ENCODE peak calls at places on chromosome 4, in eight cellular contexts. K, S, P, D, T, Z, C and Y are unnamed samples.

GRCh38 chr4:83074086-83074704 is 39.2 kb downstream of the COPS4 start:
- DNase-seq in T (no peak), K (peak; percentile 82), S (peak; percentile 86), Z (no peak), C (peak; percentile 72), D (peak; percentile 85), P (peak; percentile 93), Y (no peak)

GRCh38 chr4:41318839-41319530 is 62.3 kb downstream of the UCHL1 start:
- DNase-seq in C (no peak), T (no peak), D (peak; percentile 2), S (no peak), P (no peak), Z (no peak), K (no peak), Y (no peak)

GRCh38 chr4:106529348-106530033 is 160.9 kb upstream of the GIMD1 start:
- DNase-seq in C (peak; percentile 30), P (no peak), T (no peak), K (peak; percentile 45), Z (no peak), D (no peak), S (no peak), Y (no peak)

GRCh38 chr4:161767116-161767515 is 396.7 kb downstream of the FSTL5 start:
- DNase-seq in C (no peak), S (no peak), D (no peak), Z (no peak), K (peak; percentile 92), T (no peak), P (no peak), Y (no peak)

GRCh38 chr4:150960818-150961217 is 54.3 kb downstream of the LRBA start:
- DNase-seq in S (peak; percentile 5), C (peak; percentile 64), Z (no peak), P (peak; percentile 71), K (no peak), T (no peak), D (no peak), Y (no peak)

GRCh38 chr4:100898844-100899243 is 381.0 kb upstream of the EMCN start:
- DNase-seq in D (peak; percentile 6), S (no peak), Z (no peak), C (no peak), P (no peak), T (no peak), K (no peak), Y (no peak)

GRCh38 chr4:174107749-174108354 is 175.6 kb downstream of the FBXO8 start:
- DNase-seq in D (no peak), P (no peak), Z (no peak), S (no peak), C (peak; percentile 20), T (no peak), K (no peak), Y (no peak)

GRCh38 chr4:119865389-119865788 is 201.3 kb downstream of the MAD2L1 start:
- DNase-seq in K (no peak), C (no peak), P (no peak), S (no peak), D (no peak), T (no peak), Z (no peak), Y (no peak)

GRCh38 chr4:11426003-11426402 is 2.7 kb downstream of the HS3ST1 start:
- DNase-seq in C (no peak), P (no peak), D (no peak), K (no peak), T (no peak), S (no peak), Z (no peak), Y (no peak)

GRCh38 chr4:184370711-184371389 is 103.5 kb downstream of the IRF2 start:
- DNase-seq in S (no peak), Z (no peak), K (peak; percentile 50), C (peak; percentile 96), T (no peak), P (no peak), D (no peak), Y (no peak)

GRCh38 chr4:16315451-16315850 is 89.2 kb upstream of the TAPT1 start:
- DNase-seq in C (peak; percentile 69), P (no peak), D (no peak), K (no peak), Z (no peak), S (no peak), T (no peak), Y (no peak)

GRCh38 chr4:139841464-139842195 is 176.0 kb downstream of the MGST2 start:
- DNase-seq in C (no peak), Z (no peak), P (no peak), T (peak; percentile 37), K (no peak), S (no peak), D (peak; percentile 87), Y (no peak)

GRCh38 chr4:39729557-39729956 is 31.6 kb downstream of the UBE2K start:
- DNase-seq in C (no peak), P (no peak), S (peak; percentile 46), Z (no peak), D (no peak), T (no peak), K (peak; percentile 45), Y (no peak)

GRCh38 chr4:73662709-73663546 is 42.7 kb upstream of the RASSF6 start:
- DNase-seq in Z (no peak), C (peak; percentile 72), P (no peak), T (peak; percentile 13), S (peak; percentile 70), K (peak; percentile 86), D (peak; percentile 35), Y (no peak)

GRCh38 chr4:16129336-16129735 is 45.5 kb upstream of the PROM1 start:
- DNase-seq in T (no peak), C (no peak), D (peak; percentile 52), Z (no peak), P (no peak), K (no peak), S (no peak), Y (no peak)

GRCh38 chr4:86935833-86936721 is 1.3 kb downstream of the AFF1 start:
- DNase-seq in P (peak; percentile 92), C (peak; percentile 75), S (no peak), Z (peak; percentile 68), K (peak; percentile 73), D (peak; percentile 90), T (no peak), Y (no peak)

GRCh38 chr4:75213480-75213879 is 280.6 kb downstream of the PARM1 start:
- DNase-seq in C (no peak), Z (no peak), S (no peak), K (no peak), P (no peak), T (no peak), D (no peak), Y (no peak)